ENCODE peak calls at places on chromosomes 5 and 9, in five cellular contexts. A is kidney epithelial cell, Q is foreskin fibroblast, E is cardiac muscle cell, M is H1. B is an unnamed sample.

GRCh38 chr5:179960204-179960831 is 52.6 kb upstream of the TBC1D9B start:
- DNase-seq in A (no peak), Q (no peak), E (no peak), M (no peak), B (no peak)

GRCh38 chr5:139677404-139678282 is 29.5 kb downstream of the CXXC5 start:
- DNase-seq in A (no peak), Q (peak), E (peak), M (no peak), B (no peak)

GRCh38 chr5:33401482-33402390 is 39.0 kb upstream of the TARS1 start:
- DNase-seq in A (peak), Q (peak), E (no peak), M (no peak), B (no peak)

GRCh38 chr5:135376961-135377621 is 21.9 kb downstream of the MACROH2A1 start:
- DNase-seq in A (no peak), Q (peak), E (no peak), M (no peak), B (no peak)

GRCh38 chr5:174751154-174751990 is 27.0 kb downstream of the MSX2 start:
- DNase-seq in A (no peak), Q (peak), E (peak), M (no peak), B (no peak)

GRCh38 chr5:40916213-40916612 is 6.9 kb downstream of the C7 start:
- DNase-seq in A (no peak), Q (no peak), E (no peak), M (no peak), B (no peak)

GRCh38 chr9:130200038-130200979 is 28.1 kb downstream of the NCS1 start:
- DNase-seq in A (no peak), Q (no peak), E (no peak), M (no peak), B (no peak)

GRCh38 chr5:148808864-148809642 is 17.4 kb upstream of the ADRB2 start:
- DNase-seq in A (no peak), Q (no peak), E (peak), M (no peak), B (no peak)

GRCh38 chr5:168724227-168724626 is 145.1 kb upstream of the PANK3 start:
- DNase-seq in A (no peak), Q (no peak), E (no peak), M (no peak), B (no peak)

GRCh38 chr9:36298566-36298965 is 40.3 kb upstream of the GNE start:
- DNase-seq in A (peak), Q (peak), E (no peak), M (no peak), B (no peak)

GRCh38 chr9:105376893-105377292 is 70.9 kb upstream of the FSD1L start:
- DNase-seq in A (no peak), Q (no peak), E (no peak), M (no peak), B (no peak)

GRCh38 chr5:143428738-143429420 is 25.4 kb upstream of the NR3C1 start:
- DNase-seq in A (no peak), Q (no peak), E (no peak), M (no peak), B (no peak)

GRCh38 chr5:91109634-91110033 is 273.5 kb downstream of the ARRDC3 start:
- DNase-seq in A (no peak), Q (peak), E (no peak), M (no peak), B (no peak)

GRCh38 chr9:106111039-106111740 is 416.8 kb downstream of the TMEM38B start:
- DNase-seq in A (no peak), Q (no peak), E (no peak), M (no peak), B (no peak)

GRCh38 chr9:4073371-4073770 is 226.5 kb downstream of the GLIS3 start:
- DNase-seq in A (no peak), Q (no peak), E (no peak), M (no peak), B (no peak)

GRCh38 chr9:120916573-120916972 is 10.0 kb downstream of the TRAF1 start:
- DNase-seq in A (no peak), Q (peak), E (no peak), M (no peak), B (no peak)

GRCh38 chr9:93028448-93029006 is 30.0 kb upstream of the SUSD3 start:
- DNase-seq in A (no peak), Q (no peak), E (no peak), M (no peak), B (no peak)

GRCh38 chr9:6757988-6758417 is 230 bp downstream of the KDM4C start:
- DNase-seq in A (no peak), Q (no peak), E (no peak), M (no peak), B (no peak)

GRCh38 chr5:15794117-15794985 is 294.4 kb downstream of the FBXL7 start:
- DNase-seq in A (no peak), Q (peak), E (no peak), M (no peak), B (no peak)

GRCh38 chr9:136318111-136318768 is 9.1 kb upstream of the GPSM1 start:
- DNase-seq in A (no peak), Q (no peak), E (no peak), M (no peak), B (no peak)

GRCh38 chr5:87411586-87412416 is 929 bp downstream of the CCNH start:
- DNase-seq in A (no peak), Q (peak), E (no peak), M (no peak), B (no peak)

GRCh38 chr5:89351232-89351631 is 468.2 kb upstream of the MEF2C start:
- DNase-seq in A (peak), Q (peak), E (no peak), M (no peak), B (no peak)

GRCh38 chr5:151028717-151029116 is 8.3 kb downstream of the GPX3 start:
- DNase-seq in A (no peak), Q (no peak), E (no peak), M (no peak), B (no peak)

GRCh38 chr5:178297751-178298150 is 65.1 kb upstream of the PHYKPL start:
- DNase-seq in A (no peak), Q (no peak), E (no peak), M (no peak), B (no peak)

GRCh38 chr5:151454166-151454565 is 6.8 kb downstream of the SLC36A1 start:
- DNase-seq in A (no peak), Q (peak), E (peak), M (no peak), B (no peak)

GRCh38 chr5:57219386-57219785 is 45.5 kb downstream of the GPBP1 start:
- DNase-seq in A (no peak), Q (no peak), E (no peak), M (no peak), B (no peak)

GRCh38 chr5:11153672-11154377 is 392.8 kb upstream of the DAP start:
- DNase-seq in A (no peak), Q (no peak), E (peak), M (no peak), B (no peak)

GRCh38 chr5:107894361-107894760 is 223.6 kb upstream of the EFNA5 start:
- DNase-seq in A (no peak), Q (peak), E (no peak), M (no peak), B (no peak)

DNA sequence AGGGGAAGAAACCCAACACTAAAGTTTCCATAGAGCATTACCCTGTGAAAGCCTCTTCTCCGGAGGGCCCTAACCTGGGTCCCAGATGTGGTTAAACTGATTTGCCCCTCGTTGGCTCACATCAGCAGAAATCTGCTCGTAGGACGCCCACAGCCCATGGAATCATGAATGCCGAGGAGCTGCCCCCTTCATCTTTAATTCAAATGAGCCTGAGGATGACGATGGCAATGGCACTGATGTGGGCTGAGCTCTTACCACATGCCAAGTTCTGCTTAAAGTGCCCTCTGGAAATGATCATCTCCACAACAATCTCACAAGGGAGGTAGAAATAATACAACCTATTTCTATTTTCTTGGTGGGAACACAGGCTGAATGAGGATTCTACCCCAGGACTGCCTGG is 183.3 kb downstream of the FSTL4 start:
- DNase-seq in A (no peak), Q (no peak), E (no peak), M (no peak), B (no peak)
- H3K4me3 ChIP-seq in A (no peak), Q (no peak), E (no peak), M (no peak), B (no peak)

GRCh38 chr9:33818832-33819500 is 2.0 kb downstream of the UBE2R2 start:
- DNase-seq in A (no peak), Q (peak), E (no peak), M (no peak), B (no peak)
- H3K4me3 ChIP-seq in A (peak), Q (peak), E (peak), M (peak), B (peak)

GRCh38 chr5:35856186-35857003 is at the start of gene IL7R:
- DNase-seq in A (no peak), Q (no peak), E (no peak), M (no peak), B (no peak)

GRCh38 chr5:35853652-35854051 is 3.0 kb upstream of the IL7R start:
- DNase-seq in A (no peak), Q (no peak), E (no peak), M (no peak), B (no peak)

GRCh38 chr5:35852084-35852734 is 4.5 kb upstream of the IL7R start:
- DNase-seq in A (no peak), Q (peak), E (no peak), M (no peak), B (no peak)

GRCh38 chr5:35855221-35855620 is 1.5 kb upstream of the IL7R start:
- DNase-seq in A (no peak), Q (no peak), E (no peak), M (no peak), B (no peak)

GRCh38 chr5:35854248-35854647 is 2.4 kb upstream of the IL7R start:
- DNase-seq in A (no peak), Q (no peak), E (no peak), M (no peak), B (no peak)
- H3K4me3 ChIP-seq in A (no peak), Q (no peak), E (no peak), M (no peak), B (no peak)

GRCh38 chr9:116777116-116777515 is 90.0 kb downstream of the TRIM32 start:
- DNase-seq in A (no peak), Q (no peak), E (no peak), M (no peak), B (no peak)
- H3K4me3 ChIP-seq in A (no peak), Q (no peak), E (no peak), M (no peak), B (no peak)

DNA sequence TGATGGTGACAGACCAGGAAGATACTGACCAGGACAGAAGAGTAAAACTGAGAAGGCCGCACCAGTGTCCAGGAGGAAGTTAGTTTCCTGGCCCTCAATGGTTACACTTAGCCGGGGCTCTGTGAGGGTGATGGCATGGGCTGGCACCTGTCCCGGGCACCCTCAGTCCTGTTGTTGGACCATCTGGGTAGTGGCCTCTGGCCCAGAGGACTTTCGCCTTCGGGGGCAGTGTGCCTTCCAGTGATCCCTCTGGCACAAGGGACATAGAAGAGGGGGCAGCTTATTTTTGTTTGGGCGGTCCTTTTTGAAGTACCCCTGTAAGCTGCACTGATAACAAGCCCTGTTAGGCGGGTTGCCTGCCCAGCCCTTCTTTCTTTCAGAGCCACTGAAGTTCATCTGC is 1108.6 kb downstream of the TAF11L14 start:
- DNase-seq in A (no peak), Q (no peak), E (no peak), M (no peak), B (no peak)
- H3K4me3 ChIP-seq in A (no peak), Q (no peak), E (no peak), M (no peak), B (no peak)

DNA sequence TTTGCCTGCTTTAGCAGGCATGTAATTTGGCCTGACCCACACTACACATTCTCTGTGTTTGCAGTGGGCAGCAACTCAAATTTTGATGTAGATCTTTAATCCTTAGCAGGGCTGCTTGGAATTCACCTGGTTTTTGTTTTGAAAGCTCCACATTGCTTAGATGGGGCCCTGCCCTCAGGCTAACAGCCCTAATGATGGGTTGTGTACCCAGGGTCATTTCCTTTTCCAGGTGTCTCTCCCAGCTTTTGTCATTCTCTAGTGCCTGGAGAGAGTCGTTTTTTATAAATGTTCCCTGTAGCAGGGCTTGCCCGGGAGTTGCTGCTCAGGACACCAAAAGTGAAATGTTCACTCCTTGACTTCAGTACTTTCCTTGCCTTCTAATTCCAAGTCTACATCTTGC is 126.3 kb downstream of the TRIO start:
- DNase-seq in A (no peak), Q (no peak), E (no peak), M (no peak), B (no peak)
- H3K4me3 ChIP-seq in A (no peak), Q (no peak), E (no peak), M (peak), B (no peak)

GRCh38 chr5:7875151-7875550 is 6.2 kb downstream of the MTRR start:
- DNase-seq in A (no peak), Q (no peak), E (no peak), M (no peak), B (no peak)

GRCh38 chr5:7874639-7875038 is 5.7 kb downstream of the MTRR start:
- DNase-seq in A (no peak), Q (no peak), E (no peak), M (no peak), B (no peak)

GRCh38 chr5:7872517-7873149 is 3.7 kb downstream of the MTRR start:
- DNase-seq in A (no peak), Q (peak), E (no peak), M (no peak), B (no peak)

GRCh38 chr5:7871560-7872113 is 2.7 kb downstream of the MTRR start:
- DNase-seq in A (no peak), Q (no peak), E (no peak), M (no peak), B (no peak)

GRCh38 chr5:7873216-7873615 is 4.3 kb downstream of the MTRR start:
- DNase-seq in A (no peak), Q (no peak), E (no peak), M (no peak), B (no peak)
- H3K4me3 ChIP-seq in A (no peak), Q (no peak), E (no peak), M (no peak), B (no peak)

GRCh38 chr9:108953983-108954574 is 19.9 kb downstream of the ABITRAM start:
- DNase-seq in A (peak), Q (peak), E (peak), M (no peak), B (peak)

GRCh38 chr9:108951578-108951977 is 17.4 kb downstream of the ABITRAM start:
- DNase-seq in A (no peak), Q (peak), E (no peak), M (no peak), B (no peak)

GRCh38 chr9:108956627-108957026 is 22.4 kb downstream of the ABITRAM start:
- DNase-seq in A (no peak), Q (no peak), E (no peak), M (no peak), B (no peak)

GRCh38 chr9:108961151-108961550 is 27.0 kb downstream of the ABITRAM start:
- DNase-seq in A (no peak), Q (no peak), E (no peak), M (no peak), B (no peak)

GRCh38 chr9:108956098-108956533 is 21.9 kb downstream of the ABITRAM start:
- DNase-seq in A (no peak), Q (no peak), E (no peak), M (no peak), B (no peak)
- H3K4me3 ChIP-seq in A (no peak), Q (no peak), E (no peak), M (no peak), B (no peak)

GRCh38 chr9:114513050-114513951 is 8.0 kb upstream of the WHRN start:
- DNase-seq in A (no peak), Q (no peak), E (no peak), M (no peak), B (no peak)

GRCh38 chr9:114516913-114517312 is 11.6 kb upstream of the WHRN start:
- DNase-seq in A (no peak), Q (peak), E (no peak), M (no peak), B (no peak)

GRCh38 chr9:114518120-114518519 is 12.8 kb upstream of the WHRN start:
- DNase-seq in A (no peak), Q (no peak), E (no peak), M (no peak), B (no peak)

GRCh38 chr9:114513952-114514267 is 8.6 kb upstream of the WHRN start:
- DNase-seq in A (no peak), Q (no peak), E (no peak), M (no peak), B (no peak)

DNA sequence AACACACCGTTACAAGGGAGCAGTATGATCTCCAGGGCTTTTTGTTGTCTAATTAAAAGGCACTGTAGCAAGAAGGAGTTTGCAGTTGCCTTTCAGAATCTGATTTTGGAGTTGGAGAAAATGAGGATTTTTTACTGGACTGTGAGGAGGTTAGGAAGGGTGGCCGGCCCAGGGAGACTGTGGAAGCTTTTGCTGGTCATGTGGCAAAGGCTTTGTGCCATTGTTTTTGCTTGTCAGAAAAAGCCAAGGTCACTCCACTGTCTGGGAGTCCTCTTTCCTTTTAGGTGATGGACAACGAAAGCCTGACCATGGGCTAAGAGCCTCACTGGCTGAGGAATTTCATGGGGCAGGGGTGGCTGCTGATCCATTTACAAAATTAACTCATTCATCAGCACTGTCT is 10.3 kb upstream of the WHRN start:
- DNase-seq in A (no peak), Q (no peak), E (no peak), M (no peak), B (no peak)
- H3K4me3 ChIP-seq in A (no peak), Q (no peak), E (no peak), M (no peak), B (no peak)

GRCh38 chr9:122159925-122160246 is 178 bp downstream of the MORN5 start:
- DNase-seq in A (no peak), Q (no peak), E (no peak), M (no peak), B (no peak)
- H3K4me3 ChIP-seq in A (peak), Q (peak), E (peak), M (peak), B (peak)

B was measured in NT2/D1.